ENCODE peak calls at places on chromosomes 13 and 19, in eight cellular contexts. One of them, this sample, is unnamed.

GRCh38 chr19:5809469-5809868 is 4.6 kb downstream of the NRTN start:
- DNase-seq in EH: no peak
- DNase-seq in breast epithelium: no peak
- DNase-seq in central memory CD4-positive, alpha-beta T cell: no peak
- DNase-seq in stimulated activated CD4-positive, alpha-beta T cell treated with anti-CD3 and anti-CD28 coated beads, Interleukin-15, amount 100 ng/mL, for 48 hours: no peak
- DNase-seq in HEK293T: no peak
- DNase-seq in IMR-90: no peak
- DNase-seq in activated naive CD4-positive, alpha-beta T cell treated with anti-CD3 and anti-CD28 coated beads, Interleukin-2, amount 10 ng/mL, durations not matched to agents 7 days and 5 days: no peak
- DNase-seq in this sample: no peak

GRCh38 chr19:18017275-18018083 is 9.5 kb downstream of the ARRDC2 start:
- DNase-seq in EH: peak; percentile 46
- DNase-seq in breast epithelium: no peak
- DNase-seq in central memory CD4-positive, alpha-beta T cell: no peak
- DNase-seq in stimulated activated CD4-positive, alpha-beta T cell treated with anti-CD3 and anti-CD28 coated beads, Interleukin-15, amount 100 ng/mL, for 48 hours: no peak
- DNase-seq in HEK293T: no peak
- DNase-seq in IMR-90: no peak
- DNase-seq in activated naive CD4-positive, alpha-beta T cell treated with anti-CD3 and anti-CD28 coated beads, Interleukin-2, amount 10 ng/mL, durations not matched to agents 7 days and 5 days: no peak
- DNase-seq in this sample: no peak

GRCh38 chr13:105778196-105778595 is 757.3 kb downstream of the EFNB2 start:
- DNase-seq in EH: no peak
- DNase-seq in breast epithelium: no peak
- DNase-seq in central memory CD4-positive, alpha-beta T cell: no peak
- DNase-seq in stimulated activated CD4-positive, alpha-beta T cell treated with anti-CD3 and anti-CD28 coated beads, Interleukin-15, amount 100 ng/mL, for 48 hours: no peak
- DNase-seq in HEK293T: no peak
- DNase-seq in IMR-90: peak; percentile 35
- DNase-seq in activated naive CD4-positive, alpha-beta T cell treated with anti-CD3 and anti-CD28 coated beads, Interleukin-2, amount 10 ng/mL, durations not matched to agents 7 days and 5 days: no peak
- DNase-seq in this sample: no peak

GRCh38 chr13:85223883-85224656 is 575.1 kb downstream of the SLITRK6 start:
- DNase-seq in EH: no peak
- DNase-seq in breast epithelium: no peak
- DNase-seq in central memory CD4-positive, alpha-beta T cell: no peak
- DNase-seq in stimulated activated CD4-positive, alpha-beta T cell treated with anti-CD3 and anti-CD28 coated beads, Interleukin-15, amount 100 ng/mL, for 48 hours: no peak
- DNase-seq in HEK293T: no peak
- DNase-seq in IMR-90: peak; percentile 15
- DNase-seq in activated naive CD4-positive, alpha-beta T cell treated with anti-CD3 and anti-CD28 coated beads, Interleukin-2, amount 10 ng/mL, durations not matched to agents 7 days and 5 days: no peak
- DNase-seq in this sample: no peak

GRCh38 chr13:114241918-114242317 is 7.2 kb downstream of the CDC16 start:
- DNase-seq in EH: no peak
- DNase-seq in breast epithelium: no peak
- DNase-seq in central memory CD4-positive, alpha-beta T cell: no peak
- DNase-seq in stimulated activated CD4-positive, alpha-beta T cell treated with anti-CD3 and anti-CD28 coated beads, Interleukin-15, amount 100 ng/mL, for 48 hours: no peak
- DNase-seq in HEK293T: no peak
- DNase-seq in IMR-90: peak; percentile 26
- DNase-seq in activated naive CD4-positive, alpha-beta T cell treated with anti-CD3 and anti-CD28 coated beads, Interleukin-2, amount 10 ng/mL, durations not matched to agents 7 days and 5 days: no peak
- DNase-seq in this sample: no peak

GRCh38 chr13:79749985-79750551 is 269.1 kb downstream of the NDFIP2 start:
- DNase-seq in EH: peak; percentile 99
- DNase-seq in breast epithelium: no peak
- DNase-seq in central memory CD4-positive, alpha-beta T cell: no peak
- DNase-seq in stimulated activated CD4-positive, alpha-beta T cell treated with anti-CD3 and anti-CD28 coated beads, Interleukin-15, amount 100 ng/mL, for 48 hours: no peak
- DNase-seq in HEK293T: no peak
- DNase-seq in IMR-90: peak; percentile 97
- DNase-seq in activated naive CD4-positive, alpha-beta T cell treated with anti-CD3 and anti-CD28 coated beads, Interleukin-2, amount 10 ng/mL, durations not matched to agents 7 days and 5 days: no peak
- DNase-seq in this sample: no peak

GRCh38 chr13:96082640-96083039 is 7.3 kb upstream of the HS6ST3 start:
- DNase-seq in EH: no peak
- DNase-seq in breast epithelium: no peak
- DNase-seq in central memory CD4-positive, alpha-beta T cell: no peak
- DNase-seq in stimulated activated CD4-positive, alpha-beta T cell treated with anti-CD3 and anti-CD28 coated beads, Interleukin-15, amount 100 ng/mL, for 48 hours: no peak
- DNase-seq in HEK293T: no peak
- DNase-seq in IMR-90: no peak
- DNase-seq in activated naive CD4-positive, alpha-beta T cell treated with anti-CD3 and anti-CD28 coated beads, Interleukin-2, amount 10 ng/mL, durations not matched to agents 7 days and 5 days: no peak
- DNase-seq in this sample: no peak

GRCh38 chr19:18483119-18483518 is 38.8 kb downstream of the ELL start:
- DNase-seq in EH: no peak
- DNase-seq in breast epithelium: no peak
- DNase-seq in central memory CD4-positive, alpha-beta T cell: no peak
- DNase-seq in stimulated activated CD4-positive, alpha-beta T cell treated with anti-CD3 and anti-CD28 coated beads, Interleukin-15, amount 100 ng/mL, for 48 hours: no peak
- DNase-seq in HEK293T: no peak
- DNase-seq in IMR-90: no peak
- DNase-seq in activated naive CD4-positive, alpha-beta T cell treated with anti-CD3 and anti-CD28 coated beads, Interleukin-2, amount 10 ng/mL, durations not matched to agents 7 days and 5 days: no peak
- DNase-seq in this sample: peak; percentile 45

GRCh38 chr13:42272115-42272756 is at the start of gene AKAP11:
- DNase-seq in EH: peak; percentile 58
- DNase-seq in breast epithelium: peak; percentile 52
- DNase-seq in central memory CD4-positive, alpha-beta T cell: peak; percentile 44
- DNase-seq in stimulated activated CD4-positive, alpha-beta T cell treated with anti-CD3 and anti-CD28 coated beads, Interleukin-15, amount 100 ng/mL, for 48 hours: no peak
- DNase-seq in HEK293T: peak; percentile 25
- DNase-seq in IMR-90: peak; percentile 28
- DNase-seq in activated naive CD4-positive, alpha-beta T cell treated with anti-CD3 and anti-CD28 coated beads, Interleukin-2, amount 10 ng/mL, durations not matched to agents 7 days and 5 days: peak; percentile 65
- DNase-seq in this sample: no peak

GRCh38 chr19:40703029-40703755 is 12.7 kb upstream of the NUMBL start:
- DNase-seq in EH: no peak
- DNase-seq in breast epithelium: no peak
- DNase-seq in central memory CD4-positive, alpha-beta T cell: no peak
- DNase-seq in stimulated activated CD4-positive, alpha-beta T cell treated with anti-CD3 and anti-CD28 coated beads, Interleukin-15, amount 100 ng/mL, for 48 hours: no peak
- DNase-seq in HEK293T: no peak
- DNase-seq in IMR-90: no peak
- DNase-seq in activated naive CD4-positive, alpha-beta T cell treated with anti-CD3 and anti-CD28 coated beads, Interleukin-2, amount 10 ng/mL, durations not matched to agents 7 days and 5 days: no peak
- DNase-seq in this sample: no peak

GRCh38 chr19:5047251-5047935 is 78.5 kb downstream of the KDM4B start:
- DNase-seq in EH: no peak
- DNase-seq in breast epithelium: no peak
- DNase-seq in central memory CD4-positive, alpha-beta T cell: no peak
- DNase-seq in stimulated activated CD4-positive, alpha-beta T cell treated with anti-CD3 and anti-CD28 coated beads, Interleukin-15, amount 100 ng/mL, for 48 hours: no peak
- DNase-seq in HEK293T: no peak
- DNase-seq in IMR-90: no peak
- DNase-seq in activated naive CD4-positive, alpha-beta T cell treated with anti-CD3 and anti-CD28 coated beads, Interleukin-2, amount 10 ng/mL, durations not matched to agents 7 days and 5 days: no peak
- DNase-seq in this sample: no peak

GRCh38 chr13:72121466-72121865 is 254.5 kb upstream of the DACH1 start:
- DNase-seq in EH: no peak
- DNase-seq in breast epithelium: no peak
- DNase-seq in central memory CD4-positive, alpha-beta T cell: no peak
- DNase-seq in stimulated activated CD4-positive, alpha-beta T cell treated with anti-CD3 and anti-CD28 coated beads, Interleukin-15, amount 100 ng/mL, for 48 hours: no peak
- DNase-seq in HEK293T: no peak
- DNase-seq in IMR-90: no peak
- DNase-seq in activated naive CD4-positive, alpha-beta T cell treated with anti-CD3 and anti-CD28 coated beads, Interleukin-2, amount 10 ng/mL, durations not matched to agents 7 days and 5 days: no peak
- DNase-seq in this sample: no peak

GRCh38 chr13:73924607-73925006 is 209.6 kb downstream of the KLF12 start:
- DNase-seq in EH: no peak
- DNase-seq in breast epithelium: no peak
- DNase-seq in central memory CD4-positive, alpha-beta T cell: no peak
- DNase-seq in stimulated activated CD4-positive, alpha-beta T cell treated with anti-CD3 and anti-CD28 coated beads, Interleukin-15, amount 100 ng/mL, for 48 hours: no peak
- DNase-seq in HEK293T: no peak
- DNase-seq in IMR-90: no peak
- DNase-seq in activated naive CD4-positive, alpha-beta T cell treated with anti-CD3 and anti-CD28 coated beads, Interleukin-2, amount 10 ng/mL, durations not matched to agents 7 days and 5 days: no peak
- DNase-seq in this sample: no peak

GRCh38 chr13:107843281-107843680 is 372.1 kb downstream of the LIG4 start:
- DNase-seq in EH: no peak
- DNase-seq in breast epithelium: no peak
- DNase-seq in central memory CD4-positive, alpha-beta T cell: no peak
- DNase-seq in stimulated activated CD4-positive, alpha-beta T cell treated with anti-CD3 and anti-CD28 coated beads, Interleukin-15, amount 100 ng/mL, for 48 hours: no peak
- DNase-seq in HEK293T: no peak
- DNase-seq in IMR-90: no peak
- DNase-seq in activated naive CD4-positive, alpha-beta T cell treated with anti-CD3 and anti-CD28 coated beads, Interleukin-2, amount 10 ng/mL, durations not matched to agents 7 days and 5 days: no peak
- DNase-seq in this sample: no peak

GRCh38 chr13:26629260-26629659 is 71.8 kb downstream of the WASF3 start:
- DNase-seq in EH: no peak
- DNase-seq in breast epithelium: no peak
- DNase-seq in central memory CD4-positive, alpha-beta T cell: no peak
- DNase-seq in stimulated activated CD4-positive, alpha-beta T cell treated with anti-CD3 and anti-CD28 coated beads, Interleukin-15, amount 100 ng/mL, for 48 hours: no peak
- DNase-seq in HEK293T: no peak
- DNase-seq in IMR-90: no peak
- DNase-seq in activated naive CD4-positive, alpha-beta T cell treated with anti-CD3 and anti-CD28 coated beads, Interleukin-2, amount 10 ng/mL, durations not matched to agents 7 days and 5 days: no peak
- DNase-seq in this sample: peak; percentile 51

GRCh38 chr13:109781384-109782065 is 4.9 kb downstream of the IRS2 start:
- DNase-seq in EH: peak; percentile 23
- DNase-seq in breast epithelium: no peak
- DNase-seq in central memory CD4-positive, alpha-beta T cell: no peak
- DNase-seq in stimulated activated CD4-positive, alpha-beta T cell treated with anti-CD3 and anti-CD28 coated beads, Interleukin-15, amount 100 ng/mL, for 48 hours: no peak
- DNase-seq in HEK293T: no peak
- DNase-seq in IMR-90: no peak
- DNase-seq in activated naive CD4-positive, alpha-beta T cell treated with anti-CD3 and anti-CD28 coated beads, Interleukin-2, amount 10 ng/mL, durations not matched to agents 7 days and 5 days: no peak
- DNase-seq in this sample: no peak

GRCh38 chr19:12881172-12881808 is at the start of gene DNASE2:
- DNase-seq in EH: peak; percentile 92
- DNase-seq in breast epithelium: peak; percentile 97
- DNase-seq in central memory CD4-positive, alpha-beta T cell: peak; percentile 82
- DNase-seq in stimulated activated CD4-positive, alpha-beta T cell treated with anti-CD3 and anti-CD28 coated beads, Interleukin-15, amount 100 ng/mL, for 48 hours: peak; percentile 92
- DNase-seq in HEK293T: peak; percentile 94
- DNase-seq in IMR-90: peak; percentile 87
- DNase-seq in activated naive CD4-positive, alpha-beta T cell treated with anti-CD3 and anti-CD28 coated beads, Interleukin-2, amount 10 ng/mL, durations not matched to agents 7 days and 5 days: peak; percentile 97
- DNase-seq in this sample: peak; percentile 99

GRCh38 chr13:42617262-42617661 is 43.3 kb downstream of the TNFSF11 start:
- DNase-seq in EH: no peak
- DNase-seq in breast epithelium: no peak
- DNase-seq in central memory CD4-positive, alpha-beta T cell: no peak
- DNase-seq in stimulated activated CD4-positive, alpha-beta T cell treated with anti-CD3 and anti-CD28 coated beads, Interleukin-15, amount 100 ng/mL, for 48 hours: no peak
- DNase-seq in HEK293T: no peak
- DNase-seq in IMR-90: no peak
- DNase-seq in activated naive CD4-positive, alpha-beta T cell treated with anti-CD3 and anti-CD28 coated beads, Interleukin-2, amount 10 ng/mL, durations not matched to agents 7 days and 5 days: no peak
- DNase-seq in this sample: no peak

GRCh38 chr13:49259586-49259985 is 11.9 kb downstream of the CDADC1 start:
- DNase-seq in EH: no peak
- DNase-seq in breast epithelium: no peak
- DNase-seq in central memory CD4-positive, alpha-beta T cell: no peak
- DNase-seq in stimulated activated CD4-positive, alpha-beta T cell treated with anti-CD3 and anti-CD28 coated beads, Interleukin-15, amount 100 ng/mL, for 48 hours: no peak
- DNase-seq in HEK293T: no peak
- DNase-seq in IMR-90: no peak
- DNase-seq in activated naive CD4-positive, alpha-beta T cell treated with anti-CD3 and anti-CD28 coated beads, Interleukin-2, amount 10 ng/mL, durations not matched to agents 7 days and 5 days: no peak
- DNase-seq in this sample: no peak

GRCh38 chr19:46746281-46746965 is at the start of gene STRN4:
- DNase-seq in EH: peak; percentile 59
- DNase-seq in breast epithelium: no peak
- DNase-seq in central memory CD4-positive, alpha-beta T cell: peak; percentile 49
- DNase-seq in stimulated activated CD4-positive, alpha-beta T cell treated with anti-CD3 and anti-CD28 coated beads, Interleukin-15, amount 100 ng/mL, for 48 hours: peak; percentile 49
- DNase-seq in HEK293T: peak; percentile 92
- DNase-seq in IMR-90: no peak
- DNase-seq in activated naive CD4-positive, alpha-beta T cell treated with anti-CD3 and anti-CD28 coated beads, Interleukin-2, amount 10 ng/mL, durations not matched to agents 7 days and 5 days: peak; percentile 64
- DNase-seq in this sample: peak; percentile 53

GRCh38 chr19:47499863-47500830 is 14.7 kb downstream of the NAPA start:
- DNase-seq in EH: no peak
- DNase-seq in breast epithelium: peak; percentile 85
- DNase-seq in central memory CD4-positive, alpha-beta T cell: no peak
- DNase-seq in stimulated activated CD4-positive, alpha-beta T cell treated with anti-CD3 and anti-CD28 coated beads, Interleukin-15, amount 100 ng/mL, for 48 hours: no peak
- DNase-seq in HEK293T: no peak
- DNase-seq in IMR-90: no peak
- DNase-seq in activated naive CD4-positive, alpha-beta T cell treated with anti-CD3 and anti-CD28 coated beads, Interleukin-2, amount 10 ng/mL, durations not matched to agents 7 days and 5 days: no peak
- DNase-seq in this sample: no peak

GRCh38 chr13:30752201-30752797 is 17.0 kb downstream of the ALOX5AP start:
- DNase-seq in EH: peak; percentile 42
- DNase-seq in breast epithelium: no peak
- DNase-seq in central memory CD4-positive, alpha-beta T cell: no peak
- DNase-seq in stimulated activated CD4-positive, alpha-beta T cell treated with anti-CD3 and anti-CD28 coated beads, Interleukin-15, amount 100 ng/mL, for 48 hours: no peak
- DNase-seq in HEK293T: no peak
- DNase-seq in IMR-90: peak; percentile 50
- DNase-seq in activated naive CD4-positive, alpha-beta T cell treated with anti-CD3 and anti-CD28 coated beads, Interleukin-2, amount 10 ng/mL, durations not matched to agents 7 days and 5 days: no peak
- DNase-seq in this sample: no peak